ENCODE peak calls at places on chromosomes 12 and 14, in ten cellular contexts. L is HEK293T; C is A549; U is central memory CD4-positive, alpha-beta T cell; P is dorsolateral prefrontal cortex; E is hypothalamus; F is NCI-H748 treated with DMSO at 0.1 percent for 48 hours; H is heart left ventricle; B is stimulated activated CD4-positive, alpha-beta T cell treated with anti-CD3 and anti-CD28 coated beads, Interleukin-12 subunit alpha, Interleukin-12 subunit beta, amount 100 ng/mL, for 4 hours; T is CD14-positive monocyte. K is an unnamed sample.

GRCh38 chr14:52797653-52798052 is 6.2 kb upstream of the GNPNAT1 start:
- DNase-seq in E (no peak), C (no peak), F (no peak), P (no peak), T (no peak), H (no peak), L (no peak), B (no peak), U (no peak), K (no peak)

GRCh38 chr12:11807453-11807852 is 158.0 kb downstream of the ETV6 start:
- DNase-seq in B (no peak), L (no peak), U (no peak), P (no peak), E (no peak), T (no peak), C (no peak), H (no peak), F (peak; percentile 76), K (no peak)

GRCh38 chr12:52082988-52083637 is 3.6 kb downstream of the SMIM41 start:
- DNase-seq in C (peak; percentile 57), U (peak; percentile 54), F (peak; percentile 29), L (peak; percentile 87), E (peak; percentile 17), P (peak; percentile 67), T (peak; percentile 66), H (peak; percentile 44), B (peak; percentile 66), K (peak; percentile 83)

GRCh38 chr14:35161231-35161630 is 38.9 kb downstream of the PRORP start:
- DNase-seq in T (no peak), B (no peak), U (peak; percentile 28), P (no peak), E (no peak), L (no peak), F (no peak), H (no peak), C (peak; percentile 12), K (no peak)

GRCh38 chr12:53193040-53193439 is 12.3 kb upstream of the CSAD start:
- DNase-seq in C (no peak), F (no peak), T (no peak), P (no peak), H (no peak), U (no peak), L (no peak), B (no peak), E (no peak), K (no peak)

GRCh38 chr14:66141733-66142132 is 344.4 kb upstream of the CCDC196 start:
- DNase-seq in F (no peak), B (no peak), P (no peak), H (no peak), C (no peak), L (no peak), E (no peak), U (no peak), T (no peak), K (no peak)

GRCh38 chr12:127489055-127489454 is 777.9 kb upstream of the TMEM132C start:
- DNase-seq in H (no peak), L (no peak), T (no peak), U (no peak), C (no peak), E (no peak), B (no peak), F (no peak), P (no peak), K (no peak)

GRCh38 chr14:38839743-38840375 is 263.2 kb downstream of the SEC23A start:
- DNase-seq in H (no peak), C (peak; percentile 2), L (no peak), F (no peak), T (no peak), B (no peak), P (no peak), E (no peak), U (no peak), K (no peak)